ENCODE peak calls at places on chromosomes 12 and 14, in nine cellular contexts. M is stimulated activated CD4-positive, alpha-beta T cell treated with anti-CD3 and anti-CD28 coated beads, Interleukin-15, amount 100 ng/mL, for 1 hour; X is NCI-H524 treated with DMSO at 0.1 percent for 48 hours; N is HT-29; K is T1000; T is right lobe of liver; I is glutamatergic neuron; V is activated CD4-positive, alpha-beta T cell treated with anti-CD3 and anti-CD28 coated beads, Interleukin-2, amount 50 U/mL, for 4 hours; G is central memory CD4-positive, alpha-beta T cell. B is an unnamed sample.

GRCh38 chr14:56798447-56799326 is 11.6 kb downstream of the OTX2 start:
- DNase-seq in M (no peak), X (no peak), N (no peak), K (no peak), T (no peak), I (no peak), V (no peak), G (no peak), B (no peak)

GRCh38 chr14:33062476-33062875 is 123.8 kb downstream of the NPAS3 start:
- DNase-seq in M (no peak), X (no peak), N (no peak), K (no peak), T (no peak), I (no peak), V (no peak), G (no peak), B (no peak)

GRCh38 chr12:15899282-15899870 is 11.8 kb upstream of the DERA start:
- DNase-seq in M (no peak), X (no peak), N (peak; percentile 68), K (no peak), T (no peak), I (no peak), V (no peak), G (peak; percentile 25), B (no peak)

GRCh38 chr12:10720974-10721565 is 2.1 kb downstream of the YBX3 start:
- DNase-seq in M (no peak), X (no peak), N (peak; percentile 32), K (no peak), T (no peak), I (no peak), V (no peak), G (no peak), B (no peak)

GRCh38 chr12:40723001-40723400 is 30.8 kb downstream of the CNTN1 start:
- DNase-seq in M (no peak), X (no peak), N (no peak), K (no peak), T (no peak), I (no peak), V (no peak), G (no peak), B (no peak)

GRCh38 chr12:70190252-70191010 is 52.8 kb upstream of the CNOT2 start:
- DNase-seq in M (no peak), X (no peak), N (no peak), K (peak; percentile 56), T (no peak), I (no peak), V (no peak), G (no peak), B (no peak)

GRCh38 chr12:92854344-92854743 is 74.8 kb downstream of the EEA1 start:
- DNase-seq in M (no peak), X (no peak), N (no peak), K (no peak), T (no peak), I (no peak), V (no peak), G (no peak), B (no peak)

GRCh38 chr14:103101964-103102688 is 7.6 kb downstream of the EXOC3L4 start:
- DNase-seq in M (no peak), X (no peak), N (no peak), K (no peak), T (peak; percentile 58), I (no peak), V (no peak), G (no peak), B (no peak)

GRCh38 chr12:54383041-54383609 is 1.4 kb downstream of the ZNF385A start:
- DNase-seq in M (no peak), X (no peak), N (no peak), K (peak; percentile 100), T (no peak), I (no peak), V (no peak), G (no peak), B (no peak)

GRCh38 chr14:75452324-75452723 is 24.5 kb downstream of the JDP2 start:
- DNase-seq in M (no peak), X (no peak), N (no peak), K (no peak), T (peak; percentile 77), I (no peak), V (no peak), G (no peak), B (no peak)

GRCh38 chr14:72443991-72444431 is 449.9 kb downstream of the DPF3 start:
- DNase-seq in M (peak; percentile 5), X (peak; percentile 54), N (no peak), K (no peak), T (no peak), I (no peak), V (peak; percentile 26), G (peak; percentile 42), B (no peak)

B was measured in Calu3.